ENCODE peak calls at places on chromosomes 1 and 21, in eight cellular contexts. D is BE2C, I is glutamatergic neuron, M is endothelial cell, Q is lower lobe of right lung, H is endodermal cell, O is epithelial cell of esophagus, Y is upper lobe of left lung. C is an unnamed sample.

GRCh38 chr1:117198097-117198496 is 12.6 kb downstream of the VTCN1 start:
- DNase-seq in O (no peak), I (no peak), Q (no peak), M (no peak), Y (no peak), H (no peak), D (no peak), C (no peak)

GRCh38 chr1:7704214-7705047 is 66.7 kb upstream of the VAMP3 start:
- DNase-seq in H (peak), M (peak), O (peak), D (peak), Y (peak), I (peak), Q (peak), C (peak)

GRCh38 chr1:243924188-243924587 is 74.1 kb upstream of the AKT3 start:
- DNase-seq in H (no peak), O (peak), D (no peak), M (no peak), I (no peak), Y (no peak), Q (no peak), C (no peak)

GRCh38 chr1:204923626-204924012 is 53.0 kb downstream of the NFASC start:
- DNase-seq in M (no peak), O (no peak), H (no peak), Q (no peak), D (no peak), I (no peak), Y (no peak), C (no peak)

GRCh38 chr1:22749919-22750670 is 39.5 kb downstream of the EPHB2 start:
- DNase-seq in O (peak), D (no peak), H (no peak), Y (no peak), Q (no peak), I (no peak), M (no peak), C (no peak)

GRCh38 chr21:28216976-28217523 is 775.6 kb downstream of the LTN1 start:
- DNase-seq in H (no peak), I (no peak), D (no peak), O (peak), Y (no peak), M (no peak), Q (no peak), C (no peak)

GRCh38 chr21:45889961-45890360 is 91.6 kb upstream of the COL6A1 start:
- DNase-seq in M (no peak), D (no peak), H (no peak), Y (peak), O (no peak), Q (peak), I (no peak), C (no peak)

GRCh38 chr1:212271234-212271633 is 14.0 kb upstream of the PPP2R5A start:
- DNase-seq in H (no peak), M (no peak), D (no peak), O (no peak), I (no peak), Q (no peak), Y (no peak), C (no peak)

GRCh38 chr1:58345215-58346075 is 201.1 kb downstream of the OMA1 start:
- DNase-seq in I (peak), M (no peak), H (no peak), Q (no peak), Y (no peak), O (no peak), D (no peak), C (no peak)

GRCh38 chr21:26116456-26117011 is 54.0 kb downstream of the APP start:
- DNase-seq in Q (no peak), H (peak), M (no peak), I (no peak), D (no peak), O (no peak), Y (no peak), C (no peak)

GRCh38 chr1:111506561-111506960 is 3.1 kb upstream of the ADORA3 start:
- DNase-seq in D (no peak), O (no peak), I (no peak), Q (no peak), Y (no peak), H (no peak), M (no peak), C (no peak)

GRCh38 chr1:231162300-231162969 is 577 bp downstream of the TRIM67 start:
- DNase-seq in Y (peak), H (peak), Q (peak), M (peak), O (peak), I (peak), D (peak), C (no peak)

GRCh38 chr1:100050139-100050538 is 80.3 kb downstream of the SLC35A3 start:
- DNase-seq in O (peak), M (no peak), D (no peak), I (no peak), Y (no peak), Q (no peak), H (no peak), C (no peak)

GRCh38 chr1:9145021-9145668 is 16.2 kb upstream of the GPR157 start:
- DNase-seq in D (peak), Q (peak), I (no peak), Y (peak), M (no peak), H (no peak), O (peak), C (no peak)

GRCh38 chr1:45543599-45544417 is 6.8 kb upstream of the AKR1A1 start:
- DNase-seq in Y (no peak), M (peak), D (no peak), O (no peak), I (peak), Q (peak), H (no peak), C (peak)

GRCh38 chr1:54323324-54323739 is 82.9 kb downstream of the SSBP3 start:
- DNase-seq in D (no peak), M (peak), H (peak), I (no peak), Y (no peak), O (peak), Q (no peak), C (no peak)

GRCh38 chr1:33149453-33150190 is 32.2 kb downstream of the TRIM62 start:
- DNase-seq in H (no peak), I (no peak), M (no peak), D (no peak), Q (peak), Y (no peak), O (peak), C (no peak)

GRCh38 chr1:245587435-245588105 is 432.8 kb downstream of the KIF26B start:
- DNase-seq in Q (no peak), O (no peak), H (peak), D (peak), M (no peak), Y (no peak), I (no peak), C (no peak)

GRCh38 chr1:111174070-111174469 is 26.4 kb downstream of the DENND2D start:
- DNase-seq in O (no peak), D (no peak), Y (no peak), M (no peak), H (no peak), I (no peak), Q (no peak), C (no peak)

GRCh38 chr1:15919316-15919715 is 56.6 kb downstream of the ZBTB17 start:
- DNase-seq in Q (no peak), O (peak), D (no peak), I (no peak), H (no peak), Y (no peak), M (no peak), C (no peak)

GRCh38 chr1:209937996-209938959 is at the start of gene SYT14:
- DNase-seq in Y (peak), D (peak), M (peak), I (peak), O (peak), H (peak), Q (no peak), C (no peak)

GRCh38 chr1:25392881-25393280 is 27.7 kb downstream of the RHCE start:
- DNase-seq in O (no peak), Y (no peak), I (no peak), H (no peak), M (no peak), Q (no peak), D (no peak), C (no peak)

GRCh38 chr1:229408458-229409037 is 25.3 kb downstream of the ACTA1 start:
- DNase-seq in O (peak), Y (no peak), M (no peak), I (peak), D (peak), Q (no peak), H (peak), C (no peak)

GRCh38 chr1:170049191-170049800 is 25.2 kb downstream of the KIFAP3 start:
- DNase-seq in H (peak), I (peak), Y (no peak), M (no peak), Q (peak), O (no peak), D (peak), C (no peak)

GRCh38 chr1:184791199-184791935 is 36.7 kb upstream of the EDEM3 start:
- DNase-seq in I (no peak), O (no peak), D (no peak), M (no peak), Q (no peak), Y (no peak), H (no peak), C (no peak)

GRCh38 chr1:1894354-1895049 is 3.6 kb upstream of the GNB1 start:
- DNase-seq in M (no peak), D (no peak), Y (no peak), Q (no peak), O (no peak), H (peak), I (no peak), C (no peak)

GRCh38 chr1:53082826-53083225 is 20.8 kb downstream of the PODN start:
- DNase-seq in M (no peak), O (no peak), Y (no peak), I (no peak), Q (peak), H (no peak), D (no peak), C (no peak)

GRCh38 chr1:27872802-27873665 is 690 bp downstream of the THEMIS2 start:
- DNase-seq in O (peak), I (no peak), Y (peak), H (peak), D (no peak), Q (no peak), M (no peak), C (no peak)

GRCh38 chr1:236354330-236355147 is 39.5 kb upstream of the EDARADD start:
- DNase-seq in H (no peak), M (no peak), Y (no peak), Q (no peak), D (no peak), O (no peak), I (no peak), C (no peak)

GRCh38 chr21:32001390-32001789 is 128.6 kb downstream of the HUNK start:
- DNase-seq in M (no peak), Q (no peak), H (no peak), Y (no peak), O (no peak), D (no peak), I (no peak), C (no peak)

DNA sequence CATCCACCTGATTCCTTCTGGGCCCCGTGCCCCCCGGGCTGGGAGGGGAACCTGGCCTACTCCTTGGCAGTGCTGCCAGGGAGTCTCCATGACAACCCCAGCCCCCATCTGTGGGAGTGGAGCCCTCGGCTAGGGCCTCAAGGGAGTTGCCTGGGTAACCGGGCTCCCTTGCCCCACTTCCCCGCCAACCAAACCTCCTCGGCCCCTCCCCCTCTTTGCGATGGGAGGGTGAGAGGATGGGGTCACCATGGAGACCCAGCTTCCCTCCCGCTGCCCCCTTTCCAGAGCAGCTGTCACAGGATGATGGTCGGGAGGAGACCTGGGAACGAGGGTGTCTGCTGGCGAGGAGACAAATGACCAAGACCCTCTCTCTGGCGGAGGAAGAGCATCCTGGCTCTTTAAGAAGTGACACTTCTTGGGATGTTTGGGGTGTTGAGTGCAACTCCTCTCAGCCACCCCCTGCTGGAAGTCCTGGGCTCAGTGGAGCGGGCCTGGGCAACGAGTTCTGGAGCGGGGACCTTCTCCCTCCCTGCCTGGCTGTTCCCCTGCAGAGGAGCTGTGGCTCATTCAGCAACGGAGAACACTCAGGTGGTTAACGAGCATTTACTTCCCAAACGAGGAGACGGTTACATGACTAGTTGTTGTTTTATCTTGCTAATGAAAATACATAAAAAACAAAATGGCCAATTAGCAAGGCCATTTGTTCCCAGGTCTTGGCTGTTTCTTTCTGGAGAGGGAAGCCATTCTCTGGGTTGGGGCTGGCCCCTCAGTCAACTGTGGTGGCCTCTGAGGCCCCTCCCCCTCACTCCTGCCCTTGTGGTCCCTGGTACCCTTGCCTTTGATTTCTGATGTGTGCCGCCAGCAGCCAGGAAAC is 82.8 kb downstream of the UBIAD1 start:
- DNase-seq in H (peak), O (no peak), D (peak), M (no peak), Q (no peak), Y (no peak), I (peak), C (no peak)
- TF ChIP-seq CTCF in H (peak), O (no peak), D (no peak), M (no peak), Q (no peak), Y (no peak), I (no peak), C (no peak)

GRCh38 chr1:197063212-197063611 is 3.8 kb downstream of the F13B start:
- DNase-seq in H (no peak), I (no peak), Q (no peak), Y (no peak), D (no peak), M (no peak), O (no peak), C (no peak)

GRCh38 chr1:197065549-197065948 is 1.5 kb downstream of the F13B start:
- DNase-seq in Y (no peak), D (no peak), O (no peak), M (no peak), H (no peak), Q (no peak), I (no peak), C (no peak)

GRCh38 chr1:197067457-197067818 is 378 bp upstream of the F13B start:
- DNase-seq in M (no peak), H (no peak), D (no peak), Y (no peak), O (no peak), Q (no peak), I (no peak), C (no peak)

GRCh38 chr1:197066277-197066676 is 783 bp downstream of the F13B start:
- DNase-seq in I (no peak), H (no peak), Q (no peak), D (no peak), O (no peak), Y (no peak), M (no peak), C (no peak)

GRCh38 chr1:197066719-197067456 is at the start of gene F13B:
- DNase-seq in H (no peak), O (no peak), D (no peak), I (no peak), M (no peak), Q (no peak), Y (no peak), C (no peak)
- TF ChIP-seq CTCF in H (peak), O (no peak), D (peak), I (no peak), M (no peak), Q (no peak), Y (no peak), C (no peak)

DNA sequence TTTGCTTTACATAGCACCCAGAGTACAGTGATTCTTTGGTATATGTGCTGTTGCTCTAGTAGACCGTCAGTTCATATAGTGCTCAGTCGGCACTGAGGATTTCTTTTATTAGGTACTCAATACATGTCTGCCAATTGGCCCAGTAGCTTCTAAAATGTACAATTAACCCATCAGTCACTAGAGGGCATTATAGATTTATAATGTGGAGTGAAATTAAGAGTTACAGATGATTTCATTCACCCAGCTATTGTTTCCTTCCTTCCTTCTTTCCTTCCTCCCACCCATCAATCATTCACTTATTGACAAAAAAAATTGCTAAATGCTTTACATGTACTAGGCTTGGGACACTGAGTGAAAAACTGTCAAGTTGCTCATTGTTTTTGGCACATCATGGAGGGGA is 263.6 kb upstream of the USP24 start:
- DNase-seq in D (no peak), Q (no peak), I (no peak), H (no peak), Y (no peak), O (peak), M (no peak), C (no peak)
- TF ChIP-seq CTCF in D (peak), Q (no peak), I (no peak), H (peak), Y (no peak), O (peak), M (no peak), C (no peak)

GRCh38 chr1:155859234-155859829 is at the start of gene SYT11:
- DNase-seq in M (peak), O (peak), Q (peak), Y (peak), D (peak), I (peak), H (peak), C (peak)
- TF ChIP-seq CTCF in M (no peak), O (no peak), Q (no peak), Y (no peak), D (no peak), I (no peak), H (no peak), C (no peak)

GRCh38 chr1:30034105-30034626 is 689.2 kb downstream of the MATN1 start:
- DNase-seq in M (no peak), Q (no peak), I (no peak), D (no peak), H (no peak), Y (peak), O (no peak), C (no peak)

GRCh38 chr1:30035522-30036228 is 687.7 kb downstream of the MATN1 start:
- DNase-seq in Y (no peak), O (no peak), M (no peak), D (no peak), Q (no peak), H (peak), I (no peak), C (no peak)

GRCh38 chr1:30032302-30032701 is 691.1 kb downstream of the MATN1 start:
- DNase-seq in H (no peak), O (no peak), D (no peak), M (no peak), Q (no peak), I (no peak), Y (no peak), C (no peak)

GRCh38 chr1:30034627-30035521 is 688.5 kb downstream of the MATN1 start:
- DNase-seq in H (peak), D (peak), M (no peak), I (no peak), O (no peak), Y (peak), Q (no peak), C (no peak)

GRCh38 chr1:30033276-30034104 is 689.9 kb downstream of the MATN1 start:
- DNase-seq in O (no peak), M (no peak), Q (no peak), Y (no peak), H (peak), D (no peak), I (no peak), C (no peak)
- TF ChIP-seq CTCF in O (no peak), M (no peak), Q (no peak), Y (no peak), H (no peak), D (no peak), I (no peak), C (no peak)

DNA sequence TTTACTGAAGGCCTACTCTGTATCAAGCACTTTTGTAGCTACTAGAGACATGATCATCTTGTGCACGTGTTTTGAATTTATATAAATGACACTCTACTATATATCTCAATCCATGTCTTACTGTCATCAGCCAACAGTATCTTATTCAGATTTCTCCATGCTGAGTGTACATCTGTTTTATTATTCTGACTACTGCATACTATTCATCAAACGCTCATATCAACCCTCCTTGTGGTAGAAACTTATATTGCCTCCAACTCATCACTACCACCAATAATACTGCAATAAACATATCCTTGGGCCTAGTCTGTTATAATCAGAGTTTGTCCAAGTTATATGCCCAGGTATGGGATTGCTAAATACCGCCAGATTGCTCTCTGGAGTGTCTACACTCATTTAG is 81.6 kb upstream of the IRF2BP2 start:
- DNase-seq in H (no peak), M (no peak), D (no peak), Y (no peak), O (no peak), I (no peak), Q (no peak), C (no peak)
- TF ChIP-seq CTCF in H (peak), M (peak), D (peak), Y (no peak), O (no peak), I (peak), Q (no peak), C (no peak)

C was measured in activated B cell treated with CpG ODN at 0.5 μM for 24 hours.